ENCODE peak calls at places on chromosomes 2 and 18, in eight cellular contexts. V is IMR-90, Q is spleen, W is psoas muscle, K is PC-9, U is stomach, E is WERI-Rb-1, G is endothelial cell of umbilical vein. C is an unnamed sample.

GRCh38 chr2:188645982-188646381 is 328.2 kb upstream of the COL3A1 start:
- DNase-seq in U (no peak), E (no peak), K (no peak), V (peak), Q (no peak), W (no peak), G (no peak), C (peak)

GRCh38 chr18:36296591-36297418 is 708 bp upstream of the FHOD3 start:
- DNase-seq in W (peak), U (no peak), V (peak), Q (no peak), G (peak), E (peak), K (peak), C (peak)

GRCh38 chr2:59664946-59665345 is 888.5 kb downstream of the BCL11A start:
- DNase-seq in W (no peak), V (no peak), K (no peak), U (no peak), E (no peak), Q (peak), G (no peak), C (no peak)

GRCh38 chr18:10015288-10015701 is 101.5 kb downstream of the VAPA start:
- DNase-seq in G (no peak), E (peak), Q (no peak), V (peak), U (no peak), K (no peak), W (no peak), C (peak)

GRCh38 chr2:158723921-158724802 is 71.0 kb upstream of the DAPL1 start:
- DNase-seq in E (no peak), Q (no peak), G (no peak), V (no peak), U (peak), K (peak), W (no peak), C (no peak)

GRCh38 chr2:118845005-118845842 is 2.2 kb downstream of the EN1 start:
- DNase-seq in K (no peak), G (no peak), E (no peak), Q (peak), W (no peak), V (no peak), U (no peak), C (no peak)

GRCh38 chr2:229553091-229553490 is 161.3 kb downstream of the DNER start:
- DNase-seq in U (no peak), G (no peak), W (no peak), V (no peak), K (no peak), Q (no peak), E (no peak), C (peak)

GRCh38 chr2:128637481-128638155 is 318.9 kb upstream of the HS6ST1 start:
- DNase-seq in G (no peak), Q (peak), E (no peak), U (no peak), K (no peak), W (no peak), V (no peak), C (no peak)

GRCh38 chr2:28355521-28356094 is 37.0 kb upstream of the FOSL2 start:
- DNase-seq in W (peak), E (no peak), V (no peak), U (peak), G (peak), Q (peak), K (peak), C (no peak)

GRCh38 chr2:101231253-101231652 is 21.4 kb upstream of the CNOT11 start:
- DNase-seq in G (no peak), E (no peak), W (no peak), Q (no peak), K (no peak), U (no peak), V (no peak), C (no peak)

GRCh38 chr2:229485782-229486181 is 214.7 kb upstream of the PID1 start:
- DNase-seq in W (no peak), Q (no peak), G (no peak), E (no peak), U (no peak), V (no peak), K (no peak), C (no peak)

GRCh38 chr2:201261911-201262310 is 1.6 kb downstream of the CASP8 start:
- DNase-seq in V (no peak), G (no peak), U (no peak), Q (no peak), W (no peak), E (no peak), K (no peak), C (no peak)
- H3K4me3 ChIP-seq in V (no peak), G (no peak), U (peak), Q (peak), W (no peak), E (no peak), K (peak), C (no peak)

DNA sequence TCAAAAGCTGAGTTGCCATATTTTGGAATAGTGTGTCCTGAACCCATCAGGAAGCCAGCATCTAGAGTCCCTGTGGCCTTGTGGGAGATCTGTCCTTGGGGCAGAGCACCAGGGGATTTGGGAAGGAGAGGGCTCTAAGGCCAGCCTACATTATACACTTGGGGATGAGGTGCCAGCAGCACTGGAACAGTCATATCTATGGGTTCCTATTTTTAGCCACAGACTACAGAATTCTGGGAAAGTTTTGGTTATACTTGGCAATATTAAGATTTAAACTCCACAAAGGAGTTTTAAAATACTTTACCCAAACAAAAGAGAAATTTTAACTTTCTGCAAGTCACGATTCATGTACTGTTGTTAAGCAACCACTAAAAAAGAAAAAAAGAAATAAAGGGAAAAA is 405.7 kb upstream of the MMADHC start:
- DNase-seq in K (no peak), V (no peak), W (no peak), U (no peak), G (no peak), Q (no peak), E (no peak), C (no peak)
- H3K27ac ChIP-seq in K (peak), V (no peak), W (no peak), U (no peak), G (no peak), Q (no peak), E (no peak), C (no peak)

GRCh38 chr18:48777737-48778111 is 173.0 kb downstream of the SMAD7 start:
- DNase-seq in G (no peak), U (no peak), V (no peak), W (no peak), E (no peak), K (no peak), Q (no peak), C (no peak)
- TF ChIP-seq CTCF in G (no peak), U (no peak), V (no peak), W (no peak), E (no peak), K (no peak), Q (no peak), C (peak)

DNA sequence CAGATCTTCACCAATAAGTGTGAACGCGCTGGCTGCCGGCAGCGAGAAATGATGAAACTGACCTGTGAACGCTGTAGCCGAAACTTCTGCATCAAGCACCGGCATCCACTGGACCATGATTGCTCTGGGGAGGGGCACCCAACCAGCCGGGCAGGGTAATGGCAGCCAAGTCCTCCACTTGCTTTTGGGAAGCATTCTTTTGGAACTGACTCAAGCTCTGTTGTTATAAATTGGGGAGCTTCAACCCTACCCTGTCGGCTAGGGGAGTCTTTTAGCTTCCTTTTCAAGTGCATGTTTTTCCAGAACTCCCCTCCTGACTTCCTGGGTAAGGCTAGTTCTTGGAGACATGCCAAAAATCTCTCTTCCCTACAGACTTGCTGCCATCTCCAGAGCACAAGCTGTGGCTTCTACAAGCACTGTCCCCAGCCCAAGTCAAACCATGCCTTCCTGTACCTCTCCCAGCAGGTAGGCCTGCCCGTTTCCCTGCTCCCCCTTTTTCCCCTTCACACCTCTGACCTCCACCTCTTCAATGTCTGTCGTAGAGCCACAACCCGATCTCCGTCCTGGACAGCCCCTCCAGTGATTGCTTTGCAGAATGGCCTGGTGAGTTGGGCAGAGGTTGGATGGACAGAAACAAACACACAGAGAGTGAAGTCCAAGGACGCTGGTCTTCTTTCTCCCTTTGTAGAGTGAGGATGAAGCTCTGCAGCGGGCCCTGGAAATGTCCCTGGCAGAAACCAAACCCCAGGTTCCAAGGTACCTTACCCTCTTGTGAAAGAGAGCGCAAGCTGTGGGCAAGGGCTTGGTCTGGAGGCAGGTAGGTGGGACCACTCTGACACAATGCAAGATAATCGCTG is 1.5 kb downstream of the ZFAND2B start:
- DNase-seq in U (no peak), Q (peak), V (peak), E (no peak), G (peak), W (no peak), K (peak), C (peak)
- H3K4me3 ChIP-seq in U (no peak), Q (peak), V (peak), E (no peak), G (no peak), W (peak), K (peak), C (no peak)

GRCh38 chr2:1831617-1831970 is 87.3 kb upstream of the PXDN start:
- DNase-seq in E (no peak), V (no peak), G (no peak), U (no peak), Q (no peak), W (no peak), K (no peak), C (no peak)
- H3K27ac ChIP-seq in E (no peak), V (no peak), G (no peak), U (no peak), Q (no peak), W (no peak), K (no peak), C (no peak)

DNA sequence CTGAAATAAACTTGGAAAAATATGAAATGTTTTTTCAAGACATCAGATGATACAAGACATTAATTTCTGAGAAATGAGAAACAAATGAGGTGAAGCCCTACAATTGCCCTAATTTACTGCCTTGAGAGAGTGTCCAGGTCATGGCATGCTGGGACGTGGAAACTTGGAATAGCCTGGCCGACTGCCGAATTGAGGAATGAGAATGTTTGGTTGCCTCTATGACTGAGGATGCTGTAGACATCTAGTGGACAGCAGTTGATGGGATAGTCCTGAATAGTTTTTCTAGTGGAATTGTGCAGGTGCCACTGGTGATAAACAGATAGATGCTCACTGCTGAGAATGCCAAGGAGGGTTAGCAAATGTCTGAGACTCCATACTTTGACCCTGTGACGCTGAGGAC is 56.4 kb upstream of the CWC22 start:
- DNase-seq in K (no peak), W (no peak), Q (no peak), U (no peak), E (no peak), V (no peak), G (no peak), C (no peak)
- TF ChIP-seq CTCF in K (no peak), W (no peak), Q (no peak), U (no peak), E (no peak), V (no peak), G (no peak), C (no peak)

GRCh38 chr2:46300406-46300832 is 3.2 kb downstream of the EPAS1 start:
- DNase-seq in K (no peak), U (no peak), G (no peak), Q (no peak), W (no peak), E (no peak), V (no peak), C (no peak)

GRCh38 chr2:46303233-46303632 is 6.0 kb downstream of the EPAS1 start:
- DNase-seq in W (no peak), Q (no peak), V (no peak), G (no peak), U (no peak), E (no peak), K (no peak), C (no peak)

GRCh38 chr2:46303822-46304221 is 6.6 kb downstream of the EPAS1 start:
- DNase-seq in U (no peak), Q (no peak), V (no peak), K (no peak), W (no peak), E (no peak), G (peak), C (no peak)

GRCh38 chr2:46304635-46305034 is 7.4 kb downstream of the EPAS1 start:
- DNase-seq in V (no peak), Q (no peak), G (no peak), U (no peak), K (no peak), W (no peak), E (no peak), C (no peak)

GRCh38 chr2:46302005-46302696 is 4.9 kb downstream of the EPAS1 start:
- DNase-seq in W (no peak), G (no peak), U (no peak), K (no peak), Q (no peak), V (no peak), E (no peak), C (no peak)
- H3K4me3 ChIP-seq in W (peak), G (no peak), U (peak), K (no peak), Q (peak), V (no peak), E (no peak), C (no peak)

C was measured in brain microvascular endothelial cell.